ENCODE peak calls at places on chromosomes 2 and 18, in ten cellular contexts. J is GM12878, V is neural progenitor cell, T is NT2/D1, E is aorta, R is astrocyte of the cerebellum, W is tibial artery, Z is right cardiac atrium, F is epithelial cell of proximal tubule, P is AG10803. L is an unnamed sample.

GRCh38 chr2:119251652-119252051 is 28.0 kb downstream of the STEAP3 start:
- DNase-seq in J (no peak), V (no peak), T (no peak), E (no peak), R (no peak), W (no peak), Z (no peak), F (no peak), P (no peak), L (no peak)

GRCh38 chr2:29443086-29443485 is 327.9 kb downstream of the CLIP4 start:
- DNase-seq in J (no peak), V (no peak), T (no peak), E (no peak), R (no peak), W (no peak), Z (no peak), F (no peak), P (no peak), L (no peak)

GRCh38 chr2:77086478-77086877 is 435.7 kb downstream of the LRRTM4 start:
- DNase-seq in J (no peak), V (no peak), T (no peak), E (no peak), R (no peak), W (no peak), Z (no peak), F (no peak), P (no peak), L (no peak)

GRCh38 chr2:12261993-12262680 is 454.6 kb upstream of the TRIB2 start:
- DNase-seq in J (no peak), V (no peak), T (peak), E (no peak), R (no peak), W (no peak), Z (no peak), F (no peak), P (peak), L (no peak)

GRCh38 chr2:152055366-152056108 is 43.3 kb downstream of the CACNB4 start:
- DNase-seq in J (no peak), V (no peak), T (no peak), E (no peak), R (peak), W (no peak), Z (no peak), F (no peak), P (peak), L (peak)

GRCh38 chr2:176585291-176585690 is 316.0 kb downstream of the MTX2 start:
- DNase-seq in J (no peak), V (no peak), T (no peak), E (no peak), R (no peak), W (no peak), Z (no peak), F (no peak), P (no peak), L (no peak)

GRCh38 chr2:32688511-32688910 is 60.7 kb downstream of the TTC27 start:
- DNase-seq in J (no peak), V (no peak), T (no peak), E (no peak), R (peak), W (no peak), Z (no peak), F (no peak), P (peak), L (no peak)

GRCh38 chr2:225290723-225291400 is 108.6 kb upstream of the NYAP2 start:
- DNase-seq in J (no peak), V (no peak), T (no peak), E (no peak), R (no peak), W (no peak), Z (no peak), F (no peak), P (no peak), L (no peak)

GRCh38 chr18:38025433-38026038 is 459.9 kb upstream of the CELF4 start:
- DNase-seq in J (no peak), V (peak), T (no peak), E (no peak), R (peak), W (no peak), Z (no peak), F (peak), P (peak), L (peak)

GRCh38 chr2:137237055-137237454 is 471.7 kb downstream of the THSD7B start:
- DNase-seq in J (no peak), V (no peak), T (no peak), E (no peak), R (no peak), W (no peak), Z (no peak), F (no peak), P (peak), L (no peak)

GRCh38 chr2:173884403-173884802 is 80.8 kb downstream of the SP3 start:
- DNase-seq in J (no peak), V (peak), T (peak), E (no peak), R (peak), W (peak), Z (peak), F (no peak), P (peak), L (no peak)

GRCh38 chr2:210991107-210991506 is 434.7 kb downstream of the CPS1 start:
- DNase-seq in J (no peak), V (no peak), T (no peak), E (no peak), R (no peak), W (no peak), Z (no peak), F (no peak), P (no peak), L (no peak)

GRCh38 chr2:10909996-10910341 is 1.8 kb upstream of the KCNF1 start:
- DNase-seq in J (no peak), V (no peak), T (no peak), E (no peak), R (no peak), W (no peak), Z (no peak), F (no peak), P (no peak), L (no peak)

GRCh38 chr2:66840321-66841014 is 405.5 kb downstream of the MEIS1 start:
- DNase-seq in J (no peak), V (no peak), T (no peak), E (no peak), R (no peak), W (no peak), Z (no peak), F (no peak), P (peak), L (no peak)

GRCh38 chr2:101961287-101962242 is 30.2 kb upstream of the IL1R2 start:
- DNase-seq in J (no peak), V (no peak), T (no peak), E (peak), R (peak), W (peak), Z (peak), F (no peak), P (peak), L (no peak)

GRCh38 chr2:205086689-205087088 is 541.4 kb downstream of the PARD3B start:
- DNase-seq in J (no peak), V (no peak), T (no peak), E (no peak), R (no peak), W (no peak), Z (no peak), F (no peak), P (peak), L (no peak)

GRCh38 chr2:121818546-121818945 is 63.1 kb downstream of the TSN start:
- DNase-seq in J (no peak), V (no peak), T (no peak), E (no peak), R (no peak), W (no peak), Z (no peak), F (no peak), P (no peak), L (no peak)

GRCh38 chr2:241768850-241769249 is 7.8 kb upstream of the GAL3ST2 start:
- DNase-seq in J (no peak), V (no peak), T (no peak), E (peak), R (no peak), W (no peak), Z (no peak), F (no peak), P (no peak), L (no peak)

GRCh38 chr18:10546557-10547300 is 20.9 kb downstream of the NAPG start:
- DNase-seq in J (no peak), V (no peak), T (no peak), E (no peak), R (no peak), W (no peak), Z (no peak), F (no peak), P (no peak), L (no peak)

GRCh38 chr2:105411720-105412407 is 13.0 kb upstream of the FHL2 start:
- DNase-seq in J (peak), V (no peak), T (no peak), E (no peak), R (no peak), W (no peak), Z (no peak), F (peak), P (no peak), L (no peak)

GRCh38 chr2:57080035-57080434 is 896.2 kb downstream of the CCDC85A start:
- DNase-seq in J (no peak), V (no peak), T (no peak), E (no peak), R (no peak), W (no peak), Z (no peak), F (no peak), P (no peak), L (no peak)

GRCh38 chr2:158509928-158510797 is 53.4 kb downstream of the PKP4 start:
- DNase-seq in J (no peak), V (no peak), T (no peak), E (no peak), R (no peak), W (no peak), Z (peak), F (no peak), P (peak), L (no peak)

GRCh38 chr2:101983928-101984327 is 7.8 kb upstream of the IL1R2 start:
- DNase-seq in J (no peak), V (peak), T (no peak), E (no peak), R (no peak), W (no peak), Z (no peak), F (no peak), P (no peak), L (no peak)

GRCh38 chr18:8367217-8367988 is 241.8 kb upstream of the RAB12 start:
- DNase-seq in J (no peak), V (peak), T (peak), E (peak), R (no peak), W (no peak), Z (peak), F (no peak), P (no peak), L (peak)

GRCh38 chr2:158953926-158954763 is 14.3 kb upstream of the TANC1 start:
- DNase-seq in J (no peak), V (no peak), T (no peak), E (peak), R (peak), W (peak), Z (peak), F (peak), P (peak), L (peak)

DNA sequence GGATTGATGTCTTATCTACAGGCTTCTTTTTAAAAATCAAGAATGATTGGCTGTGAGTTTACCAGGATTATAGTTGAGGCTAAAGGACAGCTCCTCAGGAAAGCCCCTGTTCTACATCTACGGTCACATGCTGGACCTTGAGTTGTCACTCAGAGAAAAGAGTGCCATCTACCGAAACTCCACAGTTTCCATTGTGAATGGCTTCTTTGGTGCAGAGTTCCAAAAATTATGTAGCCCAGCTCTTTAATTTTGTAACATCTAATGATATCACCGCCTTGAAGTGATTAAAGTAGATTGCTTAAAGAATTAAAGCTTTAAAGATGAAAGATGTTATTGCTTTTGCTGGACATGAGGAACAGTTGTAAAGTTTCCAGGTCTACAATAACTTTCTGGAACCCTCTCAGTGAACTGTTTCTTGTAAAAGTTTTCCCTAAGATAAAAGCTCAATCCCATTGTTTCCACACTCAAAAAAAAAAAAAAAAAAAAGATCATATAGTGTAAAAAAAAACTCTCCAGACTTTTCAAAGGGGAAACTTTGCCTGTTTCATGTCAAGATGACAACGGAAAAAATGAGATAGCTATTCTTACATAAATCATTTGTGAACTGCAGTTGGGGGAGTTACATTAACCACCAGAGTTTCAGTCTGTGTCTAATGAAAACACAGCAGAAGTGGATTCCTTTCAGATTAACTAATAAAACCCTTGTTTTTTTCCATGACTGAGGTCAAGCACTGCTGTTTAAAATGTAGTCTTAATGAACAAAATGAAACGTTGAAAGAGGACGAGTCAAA is 4.3 kb downstream of the COL3A1 start:
- DNase-seq in J (peak), V (peak), T (no peak), E (no peak), R (peak), W (no peak), Z (no peak), F (peak), P (peak), L (peak)
- H3K4me3 ChIP-seq in J (no peak), V (no peak), T (no peak), E (peak), R (no peak), W (peak), Z (peak), F (no peak), P (peak), L (no peak)

DNA sequence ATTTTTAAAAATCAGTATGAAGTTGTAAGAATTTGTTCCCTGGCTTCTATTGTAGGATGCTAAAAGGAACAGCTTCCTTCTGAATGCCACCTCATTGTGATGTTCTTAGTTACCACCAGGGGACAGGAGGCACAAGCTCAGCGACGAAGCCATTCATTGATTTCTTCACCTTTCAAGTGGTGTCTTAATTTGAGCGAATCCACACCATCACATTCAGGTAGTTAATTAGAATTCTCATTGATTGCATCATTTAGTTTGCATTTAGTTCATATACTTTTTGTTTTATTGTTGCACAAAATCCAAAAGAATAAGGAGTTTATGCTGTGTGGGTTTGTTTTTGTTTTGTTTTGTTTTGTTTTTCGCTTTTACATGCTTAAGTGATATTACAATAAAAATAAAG is 23.1 kb downstream of the CYP27C1 start:
- DNase-seq in J (peak), V (peak), T (no peak), E (no peak), R (no peak), W (no peak), Z (no peak), F (no peak), P (no peak), L (no peak)
- H3K4me3 ChIP-seq in J (peak), V (no peak), T (no peak), E (no peak), R (no peak), W (no peak), Z (no peak), F (no peak), P (no peak), L (no peak)

GRCh38 chr2:180195847-180196246 is 188.8 kb upstream of the CWC22 start:
- DNase-seq in J (no peak), V (no peak), T (no peak), E (no peak), R (no peak), W (no peak), Z (no peak), F (no peak), P (no peak), L (no peak)

GRCh38 chr2:180190851-180191250 is 183.8 kb upstream of the CWC22 start:
- DNase-seq in J (no peak), V (no peak), T (no peak), E (no peak), R (no peak), W (no peak), Z (no peak), F (no peak), P (no peak), L (no peak)

GRCh38 chr2:180187611-180188010 is 180.5 kb upstream of the CWC22 start:
- DNase-seq in J (no peak), V (no peak), T (no peak), E (no peak), R (no peak), W (no peak), Z (no peak), F (no peak), P (no peak), L (no peak)

GRCh38 chr2:180196419-180196977 is 189.4 kb upstream of the CWC22 start:
- DNase-seq in J (no peak), V (no peak), T (no peak), E (no peak), R (no peak), W (no peak), Z (no peak), F (no peak), P (no peak), L (no peak)

GRCh38 chr2:180191352-180192124 is 184.4 kb upstream of the CWC22 start:
- DNase-seq in J (no peak), V (no peak), T (no peak), E (no peak), R (no peak), W (no peak), Z (no peak), F (no peak), P (peak), L (no peak)
- H3K4me3 ChIP-seq in J (no peak), V (no peak), T (no peak), E (no peak), R (no peak), W (no peak), Z (no peak), F (no peak), P (no peak), L (no peak)

GRCh38 chr2:52341732-52342131 is 1309.8 kb upstream of the NRXN1 start:
- DNase-seq in J (no peak), V (no peak), T (no peak), E (no peak), R (no peak), W (no peak), Z (no peak), F (no peak), P (no peak), L (no peak)

GRCh38 chr2:52342458-52342857 is 1310.5 kb upstream of the NRXN1 start:
- DNase-seq in J (no peak), V (no peak), T (no peak), E (no peak), R (no peak), W (no peak), Z (no peak), F (no peak), P (no peak), L (no peak)

GRCh38 chr2:52347292-52347691 is 1315.4 kb upstream of the NRXN1 start:
- DNase-seq in J (no peak), V (no peak), T (no peak), E (no peak), R (no peak), W (no peak), Z (no peak), F (no peak), P (no peak), L (no peak)

GRCh38 chr2:52343010-52343409 is 1311.1 kb upstream of the NRXN1 start:
- DNase-seq in J (no peak), V (no peak), T (no peak), E (no peak), R (no peak), W (no peak), Z (no peak), F (no peak), P (no peak), L (no peak)

DNA sequence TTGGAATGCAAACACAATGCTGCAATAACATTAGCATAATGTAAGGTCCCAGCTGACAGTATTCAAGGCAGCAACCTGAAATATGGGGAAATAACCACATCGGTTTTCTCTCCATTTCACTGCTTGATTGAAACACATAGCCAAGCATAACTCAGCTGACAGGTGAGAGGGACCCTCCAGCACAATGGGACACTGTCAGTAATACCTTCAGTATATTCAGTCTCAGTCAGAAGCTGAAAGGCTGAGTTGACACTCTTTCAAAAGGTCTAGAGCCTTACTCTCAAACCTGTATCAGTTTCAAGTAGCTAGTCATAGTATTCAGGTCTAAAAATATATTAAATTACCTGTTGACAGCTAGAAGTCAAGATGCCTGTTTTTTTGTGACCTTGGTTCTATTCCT is 1311.9 kb upstream of the NRXN1 start:
- DNase-seq in J (no peak), V (no peak), T (no peak), E (no peak), R (no peak), W (no peak), Z (no peak), F (no peak), P (no peak), L (no peak)
- H3K4me3 ChIP-seq in J (no peak), V (no peak), T (no peak), E (no peak), R (no peak), W (no peak), Z (no peak), F (no peak), P (no peak), L (no peak)

DNA sequence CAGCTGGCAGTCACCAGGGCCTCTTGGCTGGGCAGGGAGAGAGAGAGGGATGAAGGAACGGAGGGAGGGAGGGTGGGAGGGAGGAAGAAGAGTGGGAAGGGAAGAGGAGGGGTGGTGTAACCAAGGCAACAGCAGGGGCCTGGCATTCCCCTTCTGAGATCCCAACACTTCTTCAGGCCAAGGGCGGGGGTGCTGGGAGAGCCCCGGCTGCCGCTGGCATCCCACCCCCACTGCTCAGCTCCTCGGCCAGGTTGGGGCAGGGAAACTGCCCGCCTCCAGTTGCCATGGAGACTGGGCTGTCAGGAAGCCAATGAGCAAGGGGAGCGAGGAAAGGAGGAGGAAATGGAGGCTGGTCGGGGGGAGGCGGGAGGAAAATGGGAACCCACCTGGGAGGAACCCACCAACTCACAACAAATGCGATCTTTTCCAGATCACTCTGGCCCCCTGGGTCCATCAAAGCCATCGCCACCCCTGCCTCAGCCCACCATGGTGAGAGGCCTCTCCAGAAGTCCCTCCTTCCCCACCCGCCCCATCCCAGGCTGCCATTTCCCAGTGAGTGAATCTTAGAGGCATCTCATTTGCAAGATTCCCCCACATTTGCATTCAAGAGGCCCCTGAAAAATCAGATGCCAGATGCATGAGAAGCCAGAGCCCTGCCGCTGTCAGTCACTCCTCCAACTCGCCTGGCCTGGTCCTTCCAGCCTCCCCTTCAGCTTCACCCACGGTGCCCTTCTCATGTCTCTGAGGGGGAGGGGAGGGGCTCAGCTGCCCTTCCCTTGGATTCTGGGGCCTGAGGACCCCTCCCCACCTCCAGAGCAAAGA is 12.5 kb downstream of the SH2D6 start:
- DNase-seq in J (no peak), V (peak), T (peak), E (no peak), R (no peak), W (peak), Z (peak), F (no peak), P (no peak), L (no peak)
- H3K4me3 ChIP-seq in J (no peak), V (peak), T (no peak), E (no peak), R (no peak), W (no peak), Z (no peak), F (no peak), P (no peak), L (no peak)